ENCODE peak calls at places on chromosomes 12 and 14, in four cellular contexts. M is stimulated activated CD8-positive, alpha-beta memory T cell treated with anti-CD3 and anti-CD28 coated beads, Interleukin-4, amount 100 ng/mL, for 24 hours; I is ELF-1; D is BE2C. B is an unnamed sample.

GRCh38 chr14:54815016-54815415 is 87.6 kb downstream of the GCH1 start:
- DNase-seq in I (no peak), M (no peak), D (no peak), B (no peak)

GRCh38 chr14:31126680-31127079 is 80.9 kb downstream of the HECTD1 start:
- DNase-seq in D (no peak), M (no peak), I (no peak), B (no peak)

GRCh38 chr12:7915911-7916403 is 20.0 kb downstream of the SLC2A3 start:
- DNase-seq in M (peak), D (no peak), I (no peak), B (peak)

GRCh38 chr12:96698521-96698920 is 208.5 kb upstream of the NEDD1 start:
- DNase-seq in I (no peak), D (no peak), M (no peak), B (no peak)

GRCh38 chr14:90678420-90678819 is 137.8 kb downstream of the TTC7B start:
- DNase-seq in I (no peak), D (no peak), M (no peak), B (no peak)

GRCh38 chr12:54421175-54421872 is 2.3 kb upstream of the ITGA5 start:
- DNase-seq in D (no peak), I (no peak), M (no peak), B (no peak)

GRCh38 chr12:72267974-72268373 is 4.2 kb upstream of the TRHDE start:
- DNase-seq in I (no peak), M (no peak), D (no peak), B (no peak)

GRCh38 chr12:58491296-58491695 is 429.0 kb downstream of the LRIG3 start:
- DNase-seq in M (no peak), I (no peak), D (no peak), B (no peak)

GRCh38 chr12:117468016-117468415 is 106.6 kb upstream of the NOS1 start:
- DNase-seq in D (no peak), M (no peak), I (no peak), B (no peak)

GRCh38 chr14:94769413-94770250 is at the start of gene GSC:
- DNase-seq in M (no peak), D (peak), I (peak), B (peak)

GRCh38 chr12:5441497-5442236 is 9.8 kb downstream of the NTF3 start:
- DNase-seq in M (no peak), D (no peak), I (peak), B (peak)

GRCh38 chr12:38124247-38125012 is 192.1 kb upstream of the ALG10B start:
- DNase-seq in I (no peak), D (no peak), M (no peak), B (no peak)

B was measured in iPS-NIHi11.